ENCODE peak calls at places on chromosomes 12 and 14, in four cellular contexts. H is heart left ventricle, G is right atrium auricular region, M is astrocyte. Y is an unnamed sample. For H3K36me3, the result is how much of the 10 kb centered on the place peaks cover.

GRCh38 chr12:27965966-27966365 is 6.6 kb downstream of the PTHLH start:
- DNase-seq in H (no peak), G (no peak), M (peak), Y (no peak)

GRCh38 chr12:123937707-123938600 is 34.7 kb downstream of the CCDC92 start:
- DNase-seq in H (no peak), G (no peak), M (peak), Y (no peak)

GRCh38 chr12:6526201-6526600 is 8.1 kb upstream of the GAPDH start:
- DNase-seq in H (no peak), G (no peak), M (no peak), Y (no peak)

GRCh38 chr12:91133871-91134270 is 22.6 kb upstream of the LUM start:
- DNase-seq in H (no peak), G (no peak), M (peak), Y (peak)

GRCh38 chr12:6700646-6701051 is at the start of gene PIANP:
- DNase-seq in H (no peak), G (no peak), M (no peak), Y (no peak)

GRCh38 chr14:50242566-50243288 is 11.3 kb upstream of the SOS2 start:
- DNase-seq in H (no peak), G (no peak), M (no peak), Y (no peak)

GRCh38 chr12:76927170-76927784 is 48.5 kb upstream of the CSRP2 start:
- DNase-seq in H (no peak), G (no peak), M (no peak), Y (no peak)

GRCh38 chr14:33617154-33617553 is 333.7 kb downstream of the EGLN3 start:
- DNase-seq in H (no peak), G (no peak), M (peak), Y (peak)

GRCh38 chr12:52521581-52522266 is 1.5 kb upstream of the KRT5 start:
- DNase-seq in H (no peak), G (peak), M (peak), Y (no peak)

GRCh38 chr12:44774815-44775411 is 101.2 kb downstream of the NELL2 start:
- DNase-seq in H (no peak), G (no peak), M (no peak), Y (no peak)

GRCh38 chr14:77260631-77261030 is 10.4 kb downstream of the NGB start:
- DNase-seq in H (no peak), G (no peak), M (no peak), Y (no peak)

GRCh38 chr14:71762575-71762974 is 169.7 kb upstream of the RGS6 start:
- DNase-seq in H (no peak), G (no peak), M (no peak), Y (no peak)

GRCh38 chr14:80100681-80101080 is 110.6 kb downstream of the DIO2 start:
- DNase-seq in H (no peak), G (no peak), M (no peak), Y (no peak)

GRCh38 chr14:102907303-102907844 is 15.1 kb upstream of the AMN start:
- DNase-seq in H (no peak), G (no peak), M (no peak), Y (no peak)

GRCh38 chr14:81323094-81323493 is 77.0 kb downstream of the STON2 start:
- DNase-seq in H (no peak), G (no peak), M (no peak), Y (no peak)

GRCh38 chr12:54631988-54632728 is 2.5 kb downstream of the LACRT start:
- DNase-seq in H (no peak), G (no peak), M (no peak), Y (no peak)

GRCh38 chr12:18275974-18276373 is 14.7 kb downstream of the PIK3C2G start:
- DNase-seq in H (no peak), G (no peak), M (peak), Y (no peak)

GRCh38 chr14:104446611-104447010 is 133.0 kb upstream of the C14orf180 start:
- DNase-seq in H (no peak), G (peak), M (no peak), Y (no peak)

GRCh38 chr12:3456809-3457208 is 34.2 kb upstream of the PRMT8 start:
- DNase-seq in H (no peak), G (no peak), M (no peak), Y (no peak)

DNA sequence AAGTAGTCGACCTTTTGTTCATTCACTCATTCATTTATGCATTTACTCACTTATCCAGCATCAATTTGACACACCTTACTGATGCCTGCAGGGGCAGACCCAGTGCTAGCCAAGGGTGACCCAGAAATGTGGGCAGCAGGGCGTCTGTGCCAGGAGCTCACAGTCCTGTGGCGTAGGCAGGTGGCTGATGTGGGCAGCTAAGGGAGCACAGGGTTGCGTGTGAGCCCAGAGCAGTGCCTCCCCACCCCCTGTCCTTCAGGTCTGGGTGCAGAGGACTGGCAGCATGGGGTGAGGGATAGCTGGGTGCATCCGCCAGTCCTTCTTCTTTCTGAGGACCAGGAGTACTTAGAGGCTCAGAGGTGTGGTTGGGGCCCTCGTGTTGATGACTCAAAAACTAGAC is 64.1 kb downstream of the BEGAIN start:
- DNase-seq in H (no peak), G (no peak), M (no peak), Y (no peak)
- H3K36me3 ChIP-seq in H (under half), G (under half), M (under half), Y (under half)

GRCh38 chr12:13313886-13314285 is 117.4 kb downstream of the EMP1 start:
- DNase-seq in H (no peak), G (no peak), M (no peak), Y (no peak)
- H3K4me3 ChIP-seq in H (no peak), G (no peak), M (no peak), Y (no peak)

GRCh38 chr12:591571-592505 is 71.4 kb downstream of the NINJ2 start:
- DNase-seq in H (peak), G (peak), M (no peak), Y (no peak)

GRCh38 chr12:590206-590750 is 73.0 kb downstream of the NINJ2 start:
- DNase-seq in H (no peak), G (no peak), M (no peak), Y (no peak)

GRCh38 chr12:593396-593976 is 69.8 kb downstream of the NINJ2 start:
- DNase-seq in H (no peak), G (no peak), M (no peak), Y (no peak)

GRCh38 chr12:588658-589057 is 74.6 kb downstream of the NINJ2 start:
- DNase-seq in H (no peak), G (no peak), M (no peak), Y (no peak)

GRCh38 chr12:591167-591570 is 72.1 kb downstream of the NINJ2 start:
- DNase-seq in H (peak), G (peak), M (no peak), Y (no peak)
- TF ChIP-seq CTCF in H (peak), G (no peak), M (no peak), Y (no peak)

GRCh38 chr14:51724650-51725049 is 72.9 kb downstream of the FRMD6 start:
- DNase-seq in H (no peak), G (no peak), M (no peak), Y (no peak)
- H3K36me3 ChIP-seq in H (under half), G (under half), M (half or more), Y (under half)

GRCh38 chr14:63224196-63224595 is 20.0 kb downstream of the RHOJ start:
- DNase-seq in H (no peak), G (no peak), M (peak), Y (no peak)

GRCh38 chr14:63214417-63215196 is 10.4 kb downstream of the RHOJ start:
- DNase-seq in H (no peak), G (no peak), M (no peak), Y (no peak)

GRCh38 chr14:63223596-63223995 is 19.4 kb downstream of the RHOJ start:
- DNase-seq in H (no peak), G (no peak), M (no peak), Y (no peak)

DNA sequence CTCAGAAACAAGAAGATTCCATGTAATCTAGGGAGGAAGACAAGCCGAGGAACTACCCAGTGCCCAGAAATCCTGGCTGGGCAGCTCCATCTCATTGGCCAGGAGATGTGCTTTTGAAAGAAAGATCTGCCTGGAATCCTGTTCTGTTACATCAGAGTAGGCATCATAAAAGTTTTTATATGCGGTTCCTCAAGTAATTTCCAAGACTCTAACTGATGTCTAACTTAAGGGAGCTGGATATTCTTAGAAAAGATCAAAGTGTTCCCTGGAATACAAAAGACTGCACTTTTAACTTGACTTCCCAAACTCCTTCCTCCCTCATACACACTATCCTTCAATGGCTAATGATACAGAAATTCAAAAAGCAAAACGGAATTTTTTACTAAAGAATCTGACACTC is 16.3 kb downstream of the RHOJ start:
- DNase-seq in H (no peak), G (no peak), M (no peak), Y (no peak)
- H3K4me3 ChIP-seq in H (no peak), G (no peak), M (no peak), Y (no peak)